ENCODE peak calls at places on chromosomes 6 and 20, in six cellular contexts. One of them, this sample, is unnamed. For H3K36me3, the result is how much of the 10 kb centered on the place peaks cover.

GRCh38 chr6:161694995-161695394 is 421.1 kb upstream of the AGPAT4 start:
- DNase-seq in ovary: no peak
- DNase-seq in prostate gland: no peak
- DNase-seq in right lobe of liver: no peak
- DNase-seq in neural progenitor cell: peak
- DNase-seq in fibroblast of lung: peak
- DNase-seq in this sample: peak

GRCh38 chr20:35845561-35845960 is 73.7 kb downstream of the PHF20 start:
- DNase-seq in ovary: no peak
- DNase-seq in fibroblast of lung: peak
- DNase-seq in neural progenitor cell: no peak
- DNase-seq in prostate gland: no peak
- DNase-seq in right lobe of liver: no peak
- DNase-seq in this sample: no peak

GRCh38 chr6:73515204-73516101 is 5.4 kb downstream of the EEF1A1 start:
- DNase-seq in prostate gland: peak
- DNase-seq in neural progenitor cell: peak
- DNase-seq in ovary: peak
- DNase-seq in fibroblast of lung: peak
- DNase-seq in right lobe of liver: no peak
- DNase-seq in this sample: peak

GRCh38 chr6:73586416-73586974 is 65.7 kb upstream of the EEF1A1 start:
- DNase-seq in fibroblast of lung: peak
- DNase-seq in ovary: peak
- DNase-seq in right lobe of liver: no peak
- DNase-seq in neural progenitor cell: no peak
- DNase-seq in prostate gland: no peak
- DNase-seq in this sample: peak

GRCh38 chr20:44051661-44052000 is 135.4 kb downstream of the JPH2 start:
- DNase-seq in neural progenitor cell: no peak
- DNase-seq in fibroblast of lung: no peak
- DNase-seq in prostate gland: no peak
- DNase-seq in right lobe of liver: no peak
- DNase-seq in ovary: no peak
- DNase-seq in this sample: no peak

GRCh38 chr6:15430947-15431405 is 185.1 kb downstream of the JARID2 start:
- DNase-seq in right lobe of liver: no peak
- DNase-seq in fibroblast of lung: no peak
- DNase-seq in prostate gland: no peak
- DNase-seq in ovary: no peak
- DNase-seq in neural progenitor cell: no peak
- DNase-seq in this sample: peak

GRCh38 chr6:21109421-21110178 is 484.0 kb upstream of the SOX4 start:
- DNase-seq in prostate gland: no peak
- DNase-seq in right lobe of liver: no peak
- DNase-seq in ovary: no peak
- DNase-seq in neural progenitor cell: no peak
- DNase-seq in fibroblast of lung: peak
- DNase-seq in this sample: peak

GRCh38 chr6:106490030-106490429 is 129.5 kb downstream of the CRYBG1 start:
- DNase-seq in neural progenitor cell: no peak
- DNase-seq in fibroblast of lung: no peak
- DNase-seq in prostate gland: no peak
- DNase-seq in right lobe of liver: no peak
- DNase-seq in ovary: no peak
- DNase-seq in this sample: no peak

GRCh38 chr6:87929843-87930288 is 117.8 kb upstream of the SPACA1 start:
- DNase-seq in neural progenitor cell: peak
- DNase-seq in right lobe of liver: peak
- DNase-seq in prostate gland: peak
- DNase-seq in fibroblast of lung: peak
- DNase-seq in ovary: peak
- DNase-seq in this sample: peak

GRCh38 chr6:105596284-105596755 is 193.4 kb upstream of the PREP start:
- DNase-seq in fibroblast of lung: peak
- DNase-seq in prostate gland: no peak
- DNase-seq in right lobe of liver: no peak
- DNase-seq in neural progenitor cell: no peak
- DNase-seq in ovary: no peak
- DNase-seq in this sample: peak

GRCh38 chr6:89508755-89509563 is 76.0 kb downstream of the ANKRD6 start:
- DNase-seq in fibroblast of lung: no peak
- DNase-seq in ovary: no peak
- DNase-seq in prostate gland: no peak
- DNase-seq in right lobe of liver: no peak
- DNase-seq in neural progenitor cell: no peak
- DNase-seq in this sample: peak

GRCh38 chr6:154914288-154914687 is 80.8 kb upstream of the TIAM2 start:
- DNase-seq in neural progenitor cell: no peak
- DNase-seq in right lobe of liver: no peak
- DNase-seq in ovary: no peak
- DNase-seq in prostate gland: no peak
- DNase-seq in fibroblast of lung: no peak
- DNase-seq in this sample: no peak
- TF ChIP-seq CTCF in neural progenitor cell: no peak
- TF ChIP-seq CTCF in right lobe of liver: no peak
- TF ChIP-seq CTCF in ovary: no peak
- TF ChIP-seq CTCF in prostate gland: no peak
- TF ChIP-seq CTCF in fibroblast of lung: no peak
- TF ChIP-seq CTCF in this sample: no peak

DNA sequence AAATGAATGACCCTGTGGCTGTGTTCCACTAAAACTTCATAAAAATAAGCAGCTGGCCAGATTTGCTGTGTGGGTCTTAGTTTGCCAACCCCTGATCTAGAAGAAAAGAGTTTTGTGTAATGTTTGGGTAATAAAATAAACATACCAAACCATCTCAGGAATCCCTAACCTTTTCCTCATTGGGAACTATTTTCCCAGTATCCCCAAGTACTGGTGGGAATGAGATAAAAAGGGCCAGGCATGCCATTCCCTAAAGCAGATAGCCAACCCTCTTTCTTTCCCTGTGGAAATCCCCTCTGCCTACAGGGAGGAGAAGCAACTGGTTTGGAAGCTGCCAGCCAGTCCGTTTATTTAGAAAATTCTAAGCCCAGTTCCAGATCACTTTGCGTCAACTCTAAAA is 169.1 kb upstream of the AKAP12 start:
- DNase-seq in ovary: no peak
- DNase-seq in fibroblast of lung: peak
- DNase-seq in prostate gland: no peak
- DNase-seq in neural progenitor cell: no peak
- DNase-seq in right lobe of liver: no peak
- DNase-seq in this sample: no peak
- H3K36me3 ChIP-seq in ovary: under half
- H3K36me3 ChIP-seq in fibroblast of lung: under half
- H3K36me3 ChIP-seq in prostate gland: under half
- H3K36me3 ChIP-seq in neural progenitor cell: under half
- H3K36me3 ChIP-seq in right lobe of liver: under half
- H3K36me3 ChIP-seq in this sample: under half

DNA sequence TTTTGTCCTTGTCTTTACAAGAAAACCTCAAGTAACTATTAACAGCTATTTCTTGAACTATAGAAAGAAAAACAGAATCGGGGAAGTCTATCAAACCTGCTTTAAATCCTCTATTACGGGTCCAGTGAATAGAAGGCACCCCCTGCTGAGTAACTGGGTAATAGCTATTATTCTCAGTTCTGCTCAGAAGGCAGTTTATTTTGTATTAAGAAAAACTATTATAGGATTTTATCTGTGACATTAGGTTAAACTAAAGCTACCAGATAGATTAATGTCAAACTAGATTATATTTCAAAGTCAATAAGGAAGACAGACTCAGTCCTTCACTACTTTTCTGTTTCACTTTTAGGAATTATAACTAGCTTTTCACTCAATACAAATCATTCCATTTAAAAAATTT is 93.7 kb downstream of the DST start:
- DNase-seq in right lobe of liver: no peak
- DNase-seq in ovary: no peak
- DNase-seq in prostate gland: no peak
- DNase-seq in fibroblast of lung: peak
- DNase-seq in neural progenitor cell: peak
- DNase-seq in this sample: peak
- TF ChIP-seq CTCF in right lobe of liver: peak
- TF ChIP-seq CTCF in ovary: peak
- TF ChIP-seq CTCF in prostate gland: no peak
- TF ChIP-seq CTCF in fibroblast of lung: peak
- TF ChIP-seq CTCF in neural progenitor cell: no peak
- TF ChIP-seq CTCF in this sample: peak

GRCh38 chr6:53666271-53666626 is 693 bp upstream of the KLHL31 start:
- DNase-seq in neural progenitor cell: no peak
- DNase-seq in fibroblast of lung: no peak
- DNase-seq in right lobe of liver: no peak
- DNase-seq in ovary: no peak
- DNase-seq in prostate gland: no peak
- DNase-seq in this sample: no peak

GRCh38 chr6:53659458-53659857 is 6.1 kb downstream of the KLHL31 start:
- DNase-seq in right lobe of liver: no peak
- DNase-seq in ovary: no peak
- DNase-seq in fibroblast of lung: no peak
- DNase-seq in prostate gland: no peak
- DNase-seq in neural progenitor cell: no peak
- DNase-seq in this sample: no peak

GRCh38 chr6:53669592-53669991 is 4.0 kb upstream of the KLHL31 start:
- DNase-seq in right lobe of liver: no peak
- DNase-seq in neural progenitor cell: no peak
- DNase-seq in ovary: no peak
- DNase-seq in prostate gland: no peak
- DNase-seq in fibroblast of lung: no peak
- DNase-seq in this sample: no peak

GRCh38 chr6:53662457-53662856 is 3.1 kb downstream of the KLHL31 start:
- DNase-seq in prostate gland: no peak
- DNase-seq in fibroblast of lung: no peak
- DNase-seq in right lobe of liver: no peak
- DNase-seq in ovary: no peak
- DNase-seq in neural progenitor cell: no peak
- DNase-seq in this sample: no peak

DNA sequence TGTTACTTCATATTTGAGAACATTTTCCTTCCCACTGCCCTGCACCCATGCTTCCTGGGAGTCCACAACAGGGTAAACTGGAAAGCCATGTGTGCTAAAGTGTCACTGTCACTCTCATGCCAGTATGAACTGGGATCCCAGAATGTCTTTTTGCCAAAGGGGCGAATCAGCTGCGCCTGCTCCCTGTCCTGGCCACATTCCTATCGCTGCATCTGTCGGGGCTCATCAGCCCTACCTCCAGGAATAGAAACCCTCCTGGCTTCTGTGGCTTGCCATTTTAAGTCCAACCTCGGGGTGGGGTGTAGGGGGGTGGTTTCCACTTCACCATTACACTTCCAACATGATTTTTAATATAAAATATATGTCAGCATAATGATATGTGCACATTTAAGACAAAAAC is 933 bp downstream of the KLHL31 start:
- DNase-seq in fibroblast of lung: no peak
- DNase-seq in ovary: no peak
- DNase-seq in prostate gland: no peak
- DNase-seq in right lobe of liver: no peak
- DNase-seq in neural progenitor cell: no peak
- DNase-seq in this sample: no peak
- H3K36me3 ChIP-seq in fibroblast of lung: under half
- H3K36me3 ChIP-seq in ovary: under half
- H3K36me3 ChIP-seq in prostate gland: under half
- H3K36me3 ChIP-seq in right lobe of liver: under half
- H3K36me3 ChIP-seq in neural progenitor cell: under half
- H3K36me3 ChIP-seq in this sample: under half

DNA sequence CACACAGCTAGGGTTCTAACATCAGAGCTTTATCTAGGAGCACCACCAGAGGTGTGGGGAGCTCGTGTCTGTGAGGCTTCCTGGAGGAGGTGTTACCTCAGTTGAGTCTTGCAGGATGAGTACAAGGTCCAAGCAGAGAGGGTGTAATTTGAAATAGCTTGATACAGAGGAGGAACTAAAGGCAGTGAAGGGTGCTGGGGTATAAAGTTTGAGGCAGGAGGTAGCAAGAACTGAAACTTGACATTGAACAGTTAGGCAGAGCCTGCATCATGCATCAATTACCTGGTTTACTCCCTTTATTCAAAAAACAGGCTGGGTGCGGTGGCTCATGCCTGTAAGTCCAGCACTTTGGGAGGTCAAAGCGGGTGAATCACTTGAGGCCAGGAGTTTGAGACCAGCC is 241.2 kb downstream of the UST start:
- DNase-seq in neural progenitor cell: no peak
- DNase-seq in right lobe of liver: no peak
- DNase-seq in ovary: no peak
- DNase-seq in fibroblast of lung: no peak
- DNase-seq in prostate gland: no peak
- DNase-seq in this sample: no peak
- TF ChIP-seq CTCF in neural progenitor cell: no peak
- TF ChIP-seq CTCF in right lobe of liver: no peak
- TF ChIP-seq CTCF in ovary: no peak
- TF ChIP-seq CTCF in fibroblast of lung: no peak
- TF ChIP-seq CTCF in prostate gland: no peak
- TF ChIP-seq CTCF in this sample: no peak

DNA sequence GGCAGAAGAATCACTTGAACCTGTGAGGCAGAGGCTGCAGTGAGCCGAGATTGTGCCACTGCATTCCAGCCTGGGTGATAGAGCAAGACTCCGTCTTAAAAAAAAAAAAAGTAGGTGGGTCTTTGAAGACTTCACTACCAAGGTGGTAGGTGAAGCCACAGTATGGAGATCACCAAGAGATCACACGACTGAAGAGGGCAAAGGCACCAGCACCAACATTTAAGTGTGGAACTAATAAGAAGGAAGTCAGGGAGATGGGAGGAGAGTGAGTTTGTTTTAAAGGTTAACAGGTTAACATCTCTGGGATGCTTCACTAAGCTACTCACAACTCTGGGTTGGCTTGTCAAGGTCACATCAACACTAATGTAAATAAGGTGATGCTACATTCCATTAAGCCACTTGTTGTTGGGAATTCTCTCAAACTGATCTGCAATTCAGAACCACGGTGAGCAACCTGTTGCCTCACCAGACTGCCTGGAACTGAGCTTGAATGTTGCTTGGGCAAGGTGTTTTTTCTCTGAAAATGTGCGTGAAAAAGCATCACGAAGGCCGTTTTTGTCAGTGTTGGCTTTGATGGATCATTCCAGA is 48.7 kb downstream of the KCTD20 start:
- DNase-seq in fibroblast of lung: no peak
- DNase-seq in prostate gland: no peak
- DNase-seq in neural progenitor cell: no peak
- DNase-seq in ovary: no peak
- DNase-seq in right lobe of liver: no peak
- DNase-seq in this sample: peak
- H3K36me3 ChIP-seq in fibroblast of lung: under half
- H3K36me3 ChIP-seq in prostate gland: under half
- H3K36me3 ChIP-seq in neural progenitor cell: under half
- H3K36me3 ChIP-seq in ovary: under half
- H3K36me3 ChIP-seq in right lobe of liver: under half
- H3K36me3 ChIP-seq in this sample: under half

This sample was measured in cardiac muscle cell.